ENCODE peak calls at places on chromosome 4, in four cellular contexts. H is Right ventricle myocardium inferior; I is WTC11; C is activated naive CD8-positive, alpha-beta T cell treated with anti-CD3 and anti-CD28 coated beads, Interleukin-2, amount 10 ng/mL, durations not matched to agents 7 days and 5 days. B is an unnamed sample.
A peak's percentile ranks its signal among the peaks of the same experiment; 100 is the strongest.

GRCh38 chr4:23212558-23212957 is 519.8 kb downstream of the GBA3 start:
- ATAC-seq in C (no peak), H (no peak), I (no peak), B (no peak)

GRCh38 chr4:157840630-157841029 is 332.2 kb downstream of the GASK1B start:
- ATAC-seq in C (no peak), H (no peak), I (no peak), B (no peak)

GRCh38 chr4:52573551-52573950 is 85.5 kb downstream of the USP46 start:
- ATAC-seq in H (peak; percentile 72), C (no peak), I (no peak), B (no peak)

GRCh38 chr4:42643685-42644084 is 13.2 kb downstream of the ATP8A1 start:
- ATAC-seq in I (no peak), H (peak; percentile 49), C (peak; percentile 30), B (no peak)

GRCh38 chr4:158161561-158162354 is 11.1 kb downstream of the GASK1B start:
- ATAC-seq in I (no peak), H (peak; percentile 68), C (no peak), B (peak; percentile 92)

GRCh38 chr4:143700060-143700419 is 435 bp downstream of the FREM3 start:
- ATAC-seq in I (peak; percentile 46), C (peak; percentile 44), H (peak; percentile 26), B (peak; percentile 12)

GRCh38 chr4:89539797-89540711 is 232.5 kb upstream of the GPRIN3 start:
- ATAC-seq in C (no peak), H (no peak), I (no peak), B (no peak)

GRCh38 chr4:183333983-183334382 is 11.8 kb upstream of the CLDN24 start:
- ATAC-seq in H (no peak), I (no peak), C (no peak), B (no peak)

GRCh38 chr4:10161840-10162239 is 45.2 kb upstream of the WDR1 start:
- ATAC-seq in C (peak; percentile 95), I (no peak), H (no peak), B (no peak)

GRCh38 chr4:177271091-177271490 is 38.6 kb upstream of the NEIL3 start:
- ATAC-seq in I (no peak), H (peak; percentile 28), C (no peak), B (no peak)

GRCh38 chr4:122787940-122788339 is 38.7 kb upstream of the FGF2 start:
- ATAC-seq in H (no peak), C (no peak), I (no peak), B (no peak)

GRCh38 chr4:87018751-87019150 is 83.9 kb downstream of the AFF1 start:
- ATAC-seq in H (no peak), C (no peak), I (no peak), B (no peak)

GRCh38 chr4:40227284-40227683 is 30.5 kb downstream of the RHOH start:
- ATAC-seq in C (peak; percentile 20), H (no peak), I (no peak), B (no peak)

GRCh38 chr4:53654300-53654758 is 63.0 kb upstream of the LNX1 start:
- ATAC-seq in I (no peak), H (peak; percentile 51), C (no peak), B (no peak)